ENCODE peak calls at places on chromosomes 4 and X, in five cellular contexts. C is stimulated activated CD4-positive, alpha-beta T cell treated with anti-CD3 and anti-CD28 coated beads, Interleukin-15, amount 100 ng/mL, for 1 hour; Y is stimulated activated naive CD8-positive, alpha-beta T cell treated with anti-CD3 and anti-CD28 coated beads, Interleukin-15, Interleukin-2, amounts not matched to agents 100 U/mL and 50 U/mL, for 24 hours; X is Ammon's horn; A is DMS53. L is an unnamed sample.

GRCh38 chr4:17232575-17233253 is 279.2 kb downstream of the QDPR start:
- DNase-seq in C (no peak), Y (no peak), X (peak), A (no peak), L (peak)

GRCh38 chr4:186727977-186728519 is 4.4 kb upstream of the FAT1 start:
- DNase-seq in C (no peak), Y (no peak), X (no peak), A (no peak), L (no peak)

GRCh38 chr4:175891863-175892262 is 79.8 kb upstream of the GPM6A start:
- DNase-seq in C (no peak), Y (no peak), X (peak), A (peak), L (no peak)

GRCh38 chrX:129706395-129707072 is 32.2 kb upstream of the XPNPEP2 start:
- DNase-seq in C (no peak), Y (no peak), X (peak), A (no peak), L (no peak)

GRCh38 chr4:151604238-151604637 is 156.6 kb downstream of the GATB start:
- DNase-seq in C (no peak), Y (no peak), X (peak), A (peak), L (peak)

GRCh38 chr4:167966161-167966560 is 126.2 kb upstream of the ANXA10 start:
- DNase-seq in C (no peak), Y (no peak), X (no peak), A (no peak), L (no peak)

GRCh38 chr4:40264497-40264896 is 67.7 kb downstream of the RHOH start:
- DNase-seq in C (no peak), Y (no peak), X (no peak), A (no peak), L (no peak)

GRCh38 chr4:1802151-1802715 is 9.1 kb downstream of the FGFR3 start:
- DNase-seq in C (no peak), Y (no peak), X (no peak), A (no peak), L (no peak)

GRCh38 chr4:38013461-38014366 is 53.5 kb downstream of the PTTG2 start:
- DNase-seq in C (no peak), Y (no peak), X (no peak), A (peak), L (no peak)

GRCh38 chr4:168386002-168386401 is 67.5 kb upstream of the DDX60 start:
- DNase-seq in C (no peak), Y (no peak), X (no peak), A (no peak), L (peak)

GRCh38 chr4:143653031-143653430 is 47.4 kb downstream of the FREM3 start:
- DNase-seq in C (no peak), Y (no peak), X (no peak), A (no peak), L (no peak)

GRCh38 chr4:67909910-67910905 is 26.4 kb upstream of the TMPRSS11D start:
- DNase-seq in C (no peak), Y (no peak), X (no peak), A (peak), L (peak)

GRCh38 chr4:140135529-140136021 is 18.4 kb downstream of the MAML3 start:
- DNase-seq in C (no peak), Y (no peak), X (peak), A (peak), L (peak)

GRCh38 chr4:54109226-54110018 is 9.5 kb downstream of the GSX2 start:
- DNase-seq in C (no peak), Y (no peak), X (no peak), A (peak), L (no peak)

GRCh38 chr4:173318648-173319211 is 15.4 kb downstream of the HMGB2 start:
- DNase-seq in C (no peak), Y (no peak), X (peak), A (peak), L (peak)

GRCh38 chr4:82797048-82797590 is 1.5 kb downstream of the SCD5 start:
- DNase-seq in C (no peak), Y (peak), X (no peak), A (peak), L (peak)

GRCh38 chrX:31423575-31424284 is 351.9 kb upstream of the FTHL17 start:
- DNase-seq in C (no peak), Y (peak), X (peak), A (peak), L (peak)

GRCh38 chrX:13064599-13065143 is 20.3 kb upstream of the FAM9C start:
- DNase-seq in C (no peak), Y (no peak), X (no peak), A (no peak), L (no peak)

GRCh38 chrX:40058719-40059118 is 39.0 kb downstream of the BCOR start:
- DNase-seq in C (no peak), Y (no peak), X (peak), A (peak), L (no peak)

GRCh38 chr4:26992657-26993361 is 132.2 kb downstream of the STIM2 start:
- DNase-seq in C (no peak), Y (peak), X (peak), A (no peak), L (no peak)

GRCh38 chrX:64662876-64663275 is 267.6 kb upstream of the MTMR8 start:
- DNase-seq in C (no peak), Y (no peak), X (no peak), A (no peak), L (no peak)

L was measured in lung microvascular endothelial cell.